ENCODE peak calls at places on chromosome 17, in eight cellular contexts. W is posterior cingulate gyrus; R is fibroblast of the aortic adventitia; X is NCI-H2171; D is HTR-8/SVneo; I is neural progenitor cell; E is mucosa of gallbladder; K is stimulated activated CD8-positive, alpha-beta memory T cell treated with anti-CD3 and anti-CD28 coated beads, Interleukin-7, amount 100 ng/mL, for 1 hour. S is an unnamed sample.

GRCh38 chr17:81842725-81843504 is 8.1 kb upstream of the PPP1R27 start:
- DNase-seq in D (no peak), W (no peak), K (no peak), X (no peak), R (peak), E (no peak), I (no peak), S (no peak)

GRCh38 chr17:60129164-60129563 is 20.6 kb upstream of the CA4 start:
- DNase-seq in R (no peak), E (no peak), D (no peak), W (peak), I (no peak), X (no peak), K (no peak), S (no peak)

GRCh38 chr17:81120149-81120484 is 45.2 kb upstream of the PVALEF start:
- DNase-seq in I (peak), X (no peak), K (no peak), E (no peak), W (no peak), R (no peak), D (no peak), S (no peak)

GRCh38 chr17:2289878-2290478 is 13.6 kb downstream of the SMG6 start:
- DNase-seq in E (no peak), W (no peak), D (no peak), X (no peak), R (no peak), K (no peak), I (no peak), S (peak)

GRCh38 chr17:78684026-78684425 is 98.0 kb downstream of the CYTH1 start:
- DNase-seq in D (no peak), E (no peak), X (no peak), I (no peak), W (no peak), K (no peak), R (no peak), S (no peak)

GRCh38 chr17:35801583-35802224 is 6.3 kb upstream of the MMP28 start:
- DNase-seq in W (peak), E (peak), X (peak), K (no peak), R (peak), D (no peak), I (no peak), S (no peak)

GRCh38 chr17:31522284-31522931 is 130.9 kb downstream of the RAB11FIP4 start:
- DNase-seq in E (no peak), X (no peak), I (no peak), W (peak), D (no peak), R (no peak), K (no peak), S (no peak)

GRCh38 chr17:7241783-7242716 is at the start of gene GABARAP:
- DNase-seq in K (peak), X (peak), I (peak), W (peak), R (peak), E (peak), D (no peak), S (peak)

GRCh38 chr17:29835438-29836351 is 94.3 kb downstream of the SSH2 start:
- DNase-seq in K (no peak), I (no peak), R (peak), D (no peak), E (peak), X (no peak), W (no peak), S (peak)

GRCh38 chr17:57856792-57857620 is 7.2 kb upstream of the MRPS23 start:
- DNase-seq in R (no peak), K (no peak), X (no peak), E (no peak), D (no peak), I (no peak), W (no peak), S (no peak)

GRCh38 chr17:65074778-65075250 is 18.3 kb upstream of the GNA13 start:
- DNase-seq in K (no peak), X (no peak), R (peak), W (peak), I (no peak), D (no peak), E (peak), S (peak)

GRCh38 chr17:80219777-80220708 is at the start of the genes SGSH and SLC26A11:
- DNase-seq in R (peak), I (peak), W (peak), E (peak), K (peak), D (peak), X (peak), S (peak)

GRCh38 chr17:75345514-75346167 is 56.4 kb upstream of the SLC25A19 start:
- DNase-seq in I (peak), R (no peak), D (no peak), X (no peak), W (no peak), E (no peak), K (no peak), S (no peak)